ENCODE peak calls at places on chromosome 19, in seven cellular contexts. Z is stimulated activated CD8-positive, alpha-beta memory T cell treated with anti-CD3 and anti-CD28 coated beads, Interleukin-7, amount 100 ng/mL, for 4 hours; L is caudate nucleus; E is EL; B is Caki2; F is HuH-7.5; M is NCI-H1092. A is an unnamed sample.

GRCh38 chr19:30393046-30393445 is 20.9 kb downstream of the ZNF536 start:
- DNase-seq in B (no peak), Z (no peak), L (no peak), E (no peak), F (no peak), M (no peak), A (no peak)

GRCh38 chr19:16303755-16304154 is 20.9 kb upstream of the KLF2 start:
- DNase-seq in L (no peak), Z (no peak), B (no peak), M (no peak), E (no peak), F (no peak), A (peak)

GRCh38 chr19:485583-486236 is 10.6 kb upstream of the MADCAM1 start:
- DNase-seq in E (peak), B (peak), M (peak), Z (no peak), F (no peak), L (no peak), A (peak)

GRCh38 chr19:43540381-43540780 is 7.4 kb downstream of the ZNF575 start:
- DNase-seq in E (no peak), M (no peak), L (no peak), B (no peak), F (no peak), Z (no peak), A (no peak)

GRCh38 chr19:42693760-42694350 is 46.4 kb downstream of the PSG3 start:
- DNase-seq in L (no peak), B (peak), F (peak), Z (no peak), M (peak), E (peak), A (peak)

GRCh38 chr19:2424686-2425621 is 2.4 kb downstream of the TIMM13 start:
- DNase-seq in L (no peak), B (no peak), E (peak), Z (no peak), F (no peak), M (no peak), A (peak)

GRCh38 chr19:3547301-3547731 is 8.3 kb downstream of the TEKTIP1 start:
- DNase-seq in Z (no peak), E (no peak), L (no peak), F (no peak), M (no peak), B (no peak), A (no peak)

GRCh38 chr19:57263244-57263643 is 17.0 kb upstream of the ZNF460 start:
- DNase-seq in F (no peak), Z (no peak), M (no peak), E (no peak), L (no peak), B (no peak), A (no peak)

GRCh38 chr19:30219682-30220081 is 152.5 kb upstream of the ZNF536 start:
- DNase-seq in B (no peak), M (no peak), L (no peak), E (no peak), Z (no peak), F (no peak), A (no peak)

GRCh38 chr19:41530184-41530534 is 45.8 kb upstream of the CEACAM21 start:
- DNase-seq in F (no peak), L (no peak), M (no peak), E (no peak), Z (no peak), B (no peak), A (no peak)

GRCh38 chr19:39502640-39503417 is 4.1 kb downstream of the DLL3 start:
- DNase-seq in L (no peak), B (peak), M (peak), Z (peak), F (peak), E (peak), A (peak)

GRCh38 chr19:3154957-3155736 is 19.3 kb downstream of the GNA15 start:
- DNase-seq in E (peak), Z (peak), B (peak), M (no peak), F (no peak), L (no peak), A (peak)

GRCh38 chr19:37095859-37096258 is 17.6 kb downstream of the ZNF420 start:
- DNase-seq in L (no peak), B (no peak), E (no peak), Z (no peak), M (no peak), F (no peak), A (no peak)

A was measured in body of pancreas.